ENCODE peak calls at places on chromosome 3, in five cellular contexts. One of them, this sample, is unnamed. For H3K4me1, the result is how much of the 10 kb centered on the place peaks cover.

GRCh38 chr3:192481638-192482037 is 245.7 kb downstream of the FGF12 start:
- DNase-seq in testis: no peak
- DNase-seq in GM23248: peak
- DNase-seq in heart left ventricle: no peak
- DNase-seq in lung: no peak
- DNase-seq in this sample: no peak

GRCh38 chr3:119279101-119279554 is 15.1 kb upstream of the ARHGAP31 start:
- DNase-seq in lung: no peak
- DNase-seq in testis: no peak
- DNase-seq in heart left ventricle: peak
- DNase-seq in GM23248: no peak
- DNase-seq in this sample: no peak

GRCh38 chr3:171810278-171811058 is at the start of gene PLD1:
- DNase-seq in testis: no peak
- DNase-seq in heart left ventricle: peak
- DNase-seq in lung: peak
- DNase-seq in GM23248: peak
- DNase-seq in this sample: peak

GRCh38 chr3:99795573-99795972 is 22.1 kb upstream of the CMSS1 start:
- DNase-seq in lung: no peak
- DNase-seq in testis: no peak
- DNase-seq in GM23248: no peak
- DNase-seq in heart left ventricle: no peak
- DNase-seq in this sample: no peak

GRCh38 chr3:108953210-108953609 is 469 bp downstream of the GUCA1C start:
- DNase-seq in lung: no peak
- DNase-seq in testis: no peak
- DNase-seq in GM23248: no peak
- DNase-seq in heart left ventricle: no peak
- DNase-seq in this sample: no peak

GRCh38 chr3:107062787-107063186 is 314.5 kb upstream of the CCDC54 start:
- DNase-seq in heart left ventricle: no peak
- DNase-seq in GM23248: no peak
- DNase-seq in testis: no peak
- DNase-seq in lung: no peak
- DNase-seq in this sample: no peak

GRCh38 chr3:50320853-50321145 is 1.7 kb downstream of the HYAL2 start:
- DNase-seq in lung: no peak
- DNase-seq in heart left ventricle: no peak
- DNase-seq in testis: no peak
- DNase-seq in GM23248: peak
- DNase-seq in this sample: no peak

GRCh38 chr3:31724681-31725080 is 192.0 kb downstream of the STT3B start:
- DNase-seq in heart left ventricle: no peak
- DNase-seq in lung: no peak
- DNase-seq in GM23248: peak
- DNase-seq in testis: no peak
- DNase-seq in this sample: no peak

GRCh38 chr3:36965440-36965839 is 20.6 kb upstream of the TRANK1 start:
- DNase-seq in testis: no peak
- DNase-seq in heart left ventricle: no peak
- DNase-seq in GM23248: no peak
- DNase-seq in lung: peak
- DNase-seq in this sample: no peak

GRCh38 chr3:50567386-50568182 is at the start of gene C3orf18:
- DNase-seq in lung: peak
- DNase-seq in heart left ventricle: peak
- DNase-seq in testis: peak
- DNase-seq in GM23248: peak
- DNase-seq in this sample: peak

GRCh38 chr3:46297658-46298423 is 55.6 kb downstream of the CCR3 start:
- DNase-seq in GM23248: peak
- DNase-seq in testis: no peak
- DNase-seq in lung: no peak
- DNase-seq in heart left ventricle: peak
- DNase-seq in this sample: peak

GRCh38 chr3:49600781-49601180 is 46.5 kb downstream of the BSN start:
- DNase-seq in heart left ventricle: no peak
- DNase-seq in GM23248: peak
- DNase-seq in testis: no peak
- DNase-seq in lung: no peak
- DNase-seq in this sample: no peak

GRCh38 chr3:159922861-159923312 is 65.7 kb upstream of the IL12A start:
- DNase-seq in GM23248: no peak
- DNase-seq in heart left ventricle: no peak
- DNase-seq in testis: no peak
- DNase-seq in lung: no peak
- DNase-seq in this sample: no peak

GRCh38 chr3:43624619-43625305 is 3.0 kb upstream of the ANO10 start:
- DNase-seq in GM23248: no peak
- DNase-seq in heart left ventricle: no peak
- DNase-seq in testis: no peak
- DNase-seq in lung: no peak
- DNase-seq in this sample: no peak

GRCh38 chr3:118478706-118479276 is 555.9 kb downstream of the IGSF11 start:
- DNase-seq in GM23248: no peak
- DNase-seq in testis: no peak
- DNase-seq in lung: no peak
- DNase-seq in heart left ventricle: no peak
- DNase-seq in this sample: no peak

GRCh38 chr3:187913617-187914033 is 168.4 kb upstream of the BCL6 start:
- DNase-seq in GM23248: peak
- DNase-seq in testis: no peak
- DNase-seq in heart left ventricle: no peak
- DNase-seq in lung: no peak
- DNase-seq in this sample: no peak

GRCh38 chr3:24349367-24350019 is 145.2 kb downstream of the THRB start:
- DNase-seq in GM23248: no peak
- DNase-seq in heart left ventricle: no peak
- DNase-seq in lung: no peak
- DNase-seq in testis: no peak
- DNase-seq in this sample: no peak

GRCh38 chr3:184345678-184346144 is 8.3 kb downstream of the FAM131A start:
- DNase-seq in GM23248: peak
- DNase-seq in lung: peak
- DNase-seq in testis: peak
- DNase-seq in heart left ventricle: peak
- DNase-seq in this sample: no peak

GRCh38 chr3:166201476-166201875 is 364.3 kb upstream of the BCHE start:
- DNase-seq in testis: no peak
- DNase-seq in lung: no peak
- DNase-seq in GM23248: no peak
- DNase-seq in heart left ventricle: no peak
- DNase-seq in this sample: no peak

GRCh38 chr3:70064194-70064787 is 64.8 kb downstream of the SAMMSON start:
- DNase-seq in testis: peak
- DNase-seq in lung: no peak
- DNase-seq in heart left ventricle: no peak
- DNase-seq in GM23248: peak
- DNase-seq in this sample: peak

GRCh38 chr3:67031986-67032385 is 33.9 kb downstream of the KBTBD8 start:
- DNase-seq in testis: no peak
- DNase-seq in GM23248: no peak
- DNase-seq in heart left ventricle: no peak
- DNase-seq in lung: no peak
- DNase-seq in this sample: no peak

GRCh38 chr3:143849854-143850549 is 1.7 kb upstream of the SLC9A9 start:
- DNase-seq in GM23248: peak
- DNase-seq in lung: no peak
- DNase-seq in heart left ventricle: no peak
- DNase-seq in testis: no peak
- DNase-seq in this sample: no peak

GRCh38 chr3:149160754-149161289 is 31.4 kb downstream of the HPS3 start:
- DNase-seq in testis: no peak
- DNase-seq in lung: no peak
- DNase-seq in heart left ventricle: no peak
- DNase-seq in GM23248: no peak
- DNase-seq in this sample: no peak
- H3K4me1 ChIP-seq in testis: under half
- H3K4me1 ChIP-seq in lung: under half
- H3K4me1 ChIP-seq in heart left ventricle: under half
- H3K4me1 ChIP-seq in GM23248: under half
- H3K4me1 ChIP-seq in this sample: under half

GRCh38 chr3:58568572-58569286 is 8.5 kb downstream of the FAM107A start:
- DNase-seq in heart left ventricle: peak
- DNase-seq in GM23248: peak
- DNase-seq in lung: peak
- DNase-seq in testis: peak
- DNase-seq in this sample: peak
- H3K4me1 ChIP-seq in heart left ventricle: under half
- H3K4me1 ChIP-seq in GM23248: under half
- H3K4me1 ChIP-seq in lung: under half
- H3K4me1 ChIP-seq in testis: under half
- H3K4me1 ChIP-seq in this sample: under half

GRCh38 chr3:13116426-13116825 is 43.2 kb upstream of the IQSEC1 start:
- DNase-seq in GM23248: no peak
- DNase-seq in testis: no peak
- DNase-seq in lung: no peak
- DNase-seq in heart left ventricle: no peak
- DNase-seq in this sample: no peak
- H3K4me1 ChIP-seq in GM23248: under half
- H3K4me1 ChIP-seq in testis: under half
- H3K4me1 ChIP-seq in lung: under half
- H3K4me1 ChIP-seq in heart left ventricle: under half
- H3K4me1 ChIP-seq in this sample: under half

DNA sequence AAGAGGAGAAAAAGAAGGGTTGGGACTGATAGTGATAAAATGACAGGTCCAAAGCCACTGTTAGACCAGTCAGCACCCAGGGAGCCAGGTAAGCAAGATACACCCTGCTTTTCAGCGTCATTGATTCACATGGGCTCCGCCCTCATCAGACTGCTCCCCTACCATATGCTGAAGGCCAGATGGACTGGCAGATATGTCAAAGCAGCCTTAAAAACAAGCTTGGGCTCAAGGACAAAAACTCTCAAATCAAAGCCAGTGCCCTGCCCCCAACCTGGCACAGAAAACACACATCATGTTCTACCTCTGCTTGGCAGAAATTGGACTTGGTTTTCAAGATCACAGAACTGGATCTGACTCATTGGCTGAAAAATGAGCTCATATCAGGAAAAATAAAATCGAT is 33.4 kb downstream of the SH3BP5 start:
- DNase-seq in heart left ventricle: no peak
- DNase-seq in lung: no peak
- DNase-seq in testis: no peak
- DNase-seq in GM23248: no peak
- DNase-seq in this sample: no peak
- H3K4me1 ChIP-seq in heart left ventricle: under half
- H3K4me1 ChIP-seq in lung: under half
- H3K4me1 ChIP-seq in testis: under half
- H3K4me1 ChIP-seq in GM23248: under half
- H3K4me1 ChIP-seq in this sample: under half

GRCh38 chr3:150311156-150311555 is 96.9 kb upstream of the TSC22D2 start:
- DNase-seq in heart left ventricle: no peak
- DNase-seq in GM23248: no peak
- DNase-seq in testis: no peak
- DNase-seq in lung: no peak
- DNase-seq in this sample: no peak

GRCh38 chr3:150309557-150309956 is 98.5 kb upstream of the TSC22D2 start:
- DNase-seq in heart left ventricle: no peak
- DNase-seq in testis: no peak
- DNase-seq in GM23248: peak
- DNase-seq in lung: no peak
- DNase-seq in this sample: peak

GRCh38 chr3:150314248-150315027 is 93.7 kb upstream of the TSC22D2 start:
- DNase-seq in testis: peak
- DNase-seq in heart left ventricle: no peak
- DNase-seq in GM23248: no peak
- DNase-seq in lung: no peak
- DNase-seq in this sample: no peak

GRCh38 chr3:150315711-150316110 is 92.4 kb upstream of the TSC22D2 start:
- DNase-seq in GM23248: no peak
- DNase-seq in lung: no peak
- DNase-seq in testis: no peak
- DNase-seq in heart left ventricle: no peak
- DNase-seq in this sample: peak

GRCh38 chr3:150312018-150312657 is 96.0 kb upstream of the TSC22D2 start:
- DNase-seq in testis: no peak
- DNase-seq in heart left ventricle: no peak
- DNase-seq in lung: peak
- DNase-seq in GM23248: no peak
- DNase-seq in this sample: no peak
- H3K4me1 ChIP-seq in testis: under half
- H3K4me1 ChIP-seq in heart left ventricle: under half
- H3K4me1 ChIP-seq in lung: under half
- H3K4me1 ChIP-seq in GM23248: under half
- H3K4me1 ChIP-seq in this sample: under half

GRCh38 chr3:111593666-111594065 is 1.5 kb downstream of the ZBED2 start:
- DNase-seq in testis: no peak
- DNase-seq in GM23248: no peak
- DNase-seq in lung: no peak
- DNase-seq in heart left ventricle: no peak
- DNase-seq in this sample: no peak
- H3K4me1 ChIP-seq in testis: under half
- H3K4me1 ChIP-seq in GM23248: half or more
- H3K4me1 ChIP-seq in lung: under half
- H3K4me1 ChIP-seq in heart left ventricle: under half
- H3K4me1 ChIP-seq in this sample: under half

GRCh38 chr3:146138904-146139303 is 22.1 kb downstream of the PLOD2 start:
- DNase-seq in heart left ventricle: no peak
- DNase-seq in testis: no peak
- DNase-seq in GM23248: peak
- DNase-seq in lung: no peak
- DNase-seq in this sample: no peak
- H3K4me1 ChIP-seq in heart left ventricle: under half
- H3K4me1 ChIP-seq in testis: under half
- H3K4me1 ChIP-seq in GM23248: half or more
- H3K4me1 ChIP-seq in lung: under half
- H3K4me1 ChIP-seq in this sample: under half

This sample was measured in SJCRH30.